ENCODE peak calls at places on chromosomes 13 and 19, in five cellular contexts. A, B, K, L and W are unnamed samples.

GRCh38 chr13:49836516-49836915 is 44.0 kb upstream of the KPNA3 start:
- DNase-seq in K (no peak), A (no peak), B (no peak), L (no peak), W (no peak)

GRCh38 chr19:547836-548720 is 4.2 kb downstream of the GZMM start:
- DNase-seq in K (no peak), L (no peak), B (no peak), A (no peak), W (no peak)

GRCh38 chr19:17075860-17076538 is 422 bp downstream of the MYO9B start:
- DNase-seq in L (peak), K (peak), A (peak), B (peak), W (peak)

GRCh38 chr19:56309511-56310185 is 5.0 kb downstream of the ZSCAN5A start:
- DNase-seq in A (peak), L (no peak), K (no peak), B (peak), W (peak)

GRCh38 chr19:44912854-44913253 is 1.6 kb upstream of the APOC1 start:
- DNase-seq in L (peak), B (no peak), K (no peak), A (no peak), W (peak)

GRCh38 chr13:48304132-48304876 is 753 bp downstream of the RB1 start:
- DNase-seq in L (peak), A (peak), B (no peak), K (no peak), W (no peak)

GRCh38 chr13:104757712-104758111 is 1691.5 kb upstream of the SLC10A2 start:
- DNase-seq in K (no peak), L (no peak), A (no peak), B (no peak), W (no peak)

GRCh38 chr19:16032509-16033135 is 43.7 kb upstream of the TPM4 start:
- DNase-seq in L (no peak), K (no peak), B (no peak), A (no peak), W (no peak)

GRCh38 chr13:40639226-40639681 is 27.2 kb downstream of the FOXO1 start:
- DNase-seq in L (no peak), A (no peak), B (no peak), K (no peak), W (no peak)

GRCh38 chr13:47294691-47295090 is 397.8 kb upstream of the HTR2A start:
- DNase-seq in A (no peak), B (no peak), K (no peak), L (no peak), W (no peak)

GRCh38 chr19:18021121-18021755 is 13.3 kb downstream of the ARRDC2 start:
- DNase-seq in A (peak), B (peak), K (no peak), L (peak), W (peak)